ENCODE peak calls at places on chromosome 12, in nine cellular contexts. J is stimulated activated naive CD8-positive, alpha-beta T cell treated with anti-CD3 and anti-CD28 coated beads, Interleukin-15, Interleukin-2, amounts not matched to agents 100 U/mL and 50 U/mL, for 24 hours; Z is AG08396; U is activated T-helper 1 cell treated with anti-CD3 and anti-CD28 coated beads, Interleukin-12 subunit alpha, Interleukin-12 subunit beta, Interleukin-2, Interleukin-4 antibody, amounts not matched to agents 30 ng/mL and 10 ng/mL and 1 ng/mL, durations not matched to agents 14 hours and 24 hours and 36 hours; V is T-helper 17 cell; E is WERI-Rb-1; W is SIG-M5; H is renal cortical epithelial cell; Q is astrocyte of the cerebellum. S is an unnamed sample.

GRCh38 chr12:52581066-52581465 is 7.4 kb upstream of the KRT74 start:
- DNase-seq in J (no peak), U (no peak), Q (no peak), Z (no peak), W (no peak), V (no peak), E (no peak), H (no peak), S (no peak)

GRCh38 chr12:11923067-11923466 is 147.7 kb upstream of the BCL2L14 start:
- DNase-seq in V (no peak), E (no peak), H (no peak), J (no peak), W (no peak), U (no peak), Q (no peak), Z (no peak), S (no peak)

GRCh38 chr12:6638305-6638704 is 2.5 kb upstream of the LPAR5 start:
- DNase-seq in Q (no peak), W (no peak), J (no peak), H (no peak), E (no peak), V (no peak), U (no peak), Z (no peak), S (peak; percentile 57)

GRCh38 chr12:98513379-98514318 is 1.7 kb upstream of the TMPO start:
- DNase-seq in Z (no peak), H (no peak), W (peak; percentile 24), J (no peak), V (no peak), Q (no peak), U (no peak), E (no peak), S (no peak)

GRCh38 chr12:63787306-63787705 is 7.6 kb downstream of the RXYLT1 start:
- DNase-seq in Z (no peak), W (no peak), E (no peak), Q (no peak), J (no peak), H (no peak), U (no peak), V (no peak), S (no peak)

GRCh38 chr12:43957732-43958131 is 121.9 kb downstream of the TMEM117 start:
- DNase-seq in J (peak; percentile 12), H (peak; percentile 69), W (no peak), Z (peak; percentile 54), Q (peak; percentile 40), V (no peak), E (peak; percentile 22), U (no peak), S (peak; percentile 3)

GRCh38 chr12:42976122-42976521 is 386.6 kb upstream of the PRICKLE1 start:
- DNase-seq in H (no peak), E (no peak), Q (no peak), Z (no peak), V (no peak), W (no peak), J (no peak), U (no peak), S (no peak)

GRCh38 chr12:110957652-110958051 is 37.3 kb upstream of the MYL2 start:
- DNase-seq in U (no peak), Z (no peak), V (no peak), W (no peak), H (no peak), E (no peak), J (no peak), Q (no peak), S (no peak)

GRCh38 chr12:88338486-88338885 is 196.4 kb downstream of the TMTC3 start:
- DNase-seq in Z (no peak), J (no peak), H (no peak), E (no peak), Q (no peak), U (no peak), W (no peak), V (no peak), S (no peak)

GRCh38 chr12:93397412-93397811 is 19.7 kb downstream of the NUDT4 start:
- DNase-seq in Z (no peak), H (no peak), E (no peak), J (no peak), W (no peak), U (no peak), Q (no peak), V (no peak), S (no peak)

GRCh38 chr12:3752741-3753486 is at the start of gene CRACR2A:
- DNase-seq in W (no peak), Z (peak; percentile 88), Q (no peak), J (peak; percentile 91), V (peak; percentile 75), H (no peak), U (peak; percentile 79), E (peak; percentile 71), S (peak; percentile 74)

GRCh38 chr12:85424581-85425348 is 144.7 kb downstream of the ALX1 start:
- DNase-seq in U (no peak), Q (peak; percentile 11), H (peak; percentile 28), Z (no peak), W (peak; percentile 16), E (no peak), V (no peak), J (peak; percentile 26), S (peak; percentile 34)

GRCh38 chr12:24113701-24114100 is 164.2 kb upstream of the SOX5 start:
- DNase-seq in V (no peak), U (no peak), Q (no peak), W (no peak), J (no peak), Z (no peak), H (peak; percentile 4), E (no peak), S (no peak)

GRCh38 chr12:132827763-132828703 is 636 bp downstream of the GOLGA3 start:
- DNase-seq in Z (peak; percentile 71), E (peak; percentile 22), V (no peak), W (no peak), U (no peak), H (peak; percentile 80), J (peak; percentile 42), Q (peak; percentile 39), S (peak; percentile 51)

GRCh38 chr12:102675672-102676071 is 195.3 kb upstream of the IGF1 start:
- DNase-seq in J (no peak), Q (peak; percentile 2), U (no peak), E (no peak), Z (no peak), W (no peak), H (no peak), V (no peak), S (no peak)

GRCh38 chr12:52216107-52216506 is 16.9 kb upstream of the KRT7 start:
- DNase-seq in E (no peak), Q (no peak), V (no peak), Z (no peak), J (no peak), H (no peak), W (no peak), U (no peak), S (no peak)

GRCh38 chr12:54000774-54001114 is 783 bp downstream of the HOXC9 start:
- DNase-seq in J (no peak), V (no peak), H (no peak), U (no peak), Z (no peak), E (no peak), W (no peak), Q (no peak), S (no peak)

GRCh38 chr12:77724367-77724957 is 106.2 kb upstream of the NAV3 start:
- DNase-seq in V (no peak), J (no peak), E (peak; percentile 16), Q (peak; percentile 33), H (peak; percentile 63), Z (peak; percentile 3), W (no peak), U (no peak), S (no peak)

GRCh38 chr12:21324551-21324950 is 10.2 kb downstream of the SLCO1A2 start:
- DNase-seq in Q (no peak), H (no peak), J (no peak), W (no peak), U (no peak), Z (no peak), E (no peak), V (no peak), S (no peak)

GRCh38 chr12:75900781-75901254 is 130.8 kb downstream of the PHLDA1 start:
- DNase-seq in V (no peak), W (no peak), Z (no peak), Q (no peak), U (no peak), H (no peak), E (no peak), J (no peak), S (no peak)

GRCh38 chr12:52182456-52182855 is 9.4 kb downstream of the KRT80 start:
- DNase-seq in W (no peak), Z (no peak), E (no peak), U (no peak), V (no peak), Q (no peak), H (no peak), J (no peak), S (no peak)

GRCh38 chr12:20602671-20603402 is 92.3 kb upstream of the SLCO1C1 start:
- DNase-seq in V (no peak), U (no peak), E (no peak), H (peak; percentile 71), Z (peak; percentile 3), W (no peak), J (no peak), Q (peak; percentile 81), S (no peak)

GRCh38 chr12:43208627-43209026 is 343.4 kb downstream of the ADAMTS20 start:
- DNase-seq in Z (no peak), U (no peak), H (peak; percentile 83), V (no peak), W (no peak), E (no peak), J (no peak), Q (peak; percentile 24), S (no peak)

GRCh38 chr12:68428724-68429580 is 96.8 kb upstream of the MDM1 start:
- DNase-seq in V (no peak), J (no peak), E (no peak), Z (no peak), Q (no peak), U (no peak), H (peak; percentile 79), W (no peak), S (no peak)

GRCh38 chr12:29149691-29150382 is 759 bp downstream of the FAR2 start:
- DNase-seq in Z (no peak), U (no peak), J (no peak), W (no peak), V (no peak), H (no peak), Q (no peak), E (no peak), S (peak; percentile 30)

GRCh38 chr12:107536613-107537012 is 149.0 kb upstream of the PWP1 start:
- DNase-seq in V (no peak), H (no peak), Q (peak; percentile 43), U (no peak), E (no peak), J (no peak), W (no peak), Z (no peak), S (no peak)

GRCh38 chr12:130761537-130762318 is 45.6 kb upstream of the RIMBP2 start:
- DNase-seq in U (peak; percentile 22), E (peak; percentile 74), W (no peak), V (peak; percentile 20), Z (peak; percentile 61), J (peak; percentile 68), Q (no peak), H (peak; percentile 9), S (peak; percentile 58)

GRCh38 chr12:64600164-64600561 is 10.1 kb upstream of the RASSF3 start:
- DNase-seq in H (no peak), W (no peak), Q (no peak), J (no peak), U (no peak), Z (no peak), V (no peak), E (no peak), S (no peak)

GRCh38 chr12:232731-233614 is 19.0 kb upstream of the SLC6A12 start:
- DNase-seq in J (no peak), W (no peak), U (no peak), Z (no peak), Q (no peak), E (peak; percentile 81), H (no peak), V (no peak), S (no peak)

GRCh38 chr12:98799411-98799810 is 154.3 kb downstream of the APAF1 start:
- DNase-seq in J (no peak), E (peak; percentile 14), Z (no peak), U (no peak), Q (no peak), V (no peak), H (no peak), W (no peak), S (no peak)

GRCh38 chr12:63882844-63883243 is 38.3 kb downstream of the SRGAP1 start:
- DNase-seq in Z (no peak), V (no peak), J (no peak), E (peak; percentile 16), Q (no peak), H (peak; percentile 41), W (no peak), U (no peak), S (no peak)

S was measured in HL-60.